ENCODE peak calls at places on chromosomes 11 and 22, in four cellular contexts. One of them, this sample, is unnamed.
A peak's percentile ranks its signal among the peaks of the same experiment; 100 is the strongest.

GRCh38 chr11:121890377-121890776 is 225.6 kb downstream of the BLID start:
- DNase-seq in H9: no peak
- DNase-seq in H1: no peak
- DNase-seq in IMR-90: peak; percentile 80
- DNase-seq in this sample: no peak

GRCh38 chr22:29691636-29692326 is 28.0 kb upstream of the CABP7 start:
- DNase-seq in H9: peak; percentile 81
- DNase-seq in H1: no peak
- DNase-seq in IMR-90: no peak
- DNase-seq in this sample: peak; percentile 74

GRCh38 chr11:61472282-61472681 is 36.3 kb upstream of the LRRC10B start:
- DNase-seq in H9: no peak
- DNase-seq in H1: no peak
- DNase-seq in IMR-90: peak; percentile 10
- DNase-seq in this sample: no peak

GRCh38 chr22:48871176-48871840 is 956.4 kb downstream of the BRD1 start:
- DNase-seq in H9: no peak
- DNase-seq in H1: no peak
- DNase-seq in IMR-90: no peak
- DNase-seq in this sample: no peak

GRCh38 chr11:13313005-13313819 is 35.6 kb downstream of the BMAL1 start:
- DNase-seq in H9: no peak
- DNase-seq in H1: no peak
- DNase-seq in IMR-90: no peak
- DNase-seq in this sample: peak; percentile 42

GRCh38 chr11:22192289-22192641 is 620 bp upstream of the ANO5 start:
- DNase-seq in H9: peak; percentile 75
- DNase-seq in H1: no peak
- DNase-seq in IMR-90: no peak
- DNase-seq in this sample: peak; percentile 79

GRCh38 chr11:3882671-3883070 is 27.2 kb downstream of the STIM1 start:
- DNase-seq in H9: no peak
- DNase-seq in H1: no peak
- DNase-seq in IMR-90: no peak
- DNase-seq in this sample: no peak

GRCh38 chr11:59777104-59777503 is 21.9 kb downstream of the STX3 start:
- DNase-seq in H9: no peak
- DNase-seq in H1: no peak
- DNase-seq in IMR-90: no peak
- DNase-seq in this sample: peak; percentile 49

GRCh38 chr11:61555051-61555969 is 25.6 kb downstream of the SYT7 start:
- DNase-seq in H9: peak; percentile 59
- DNase-seq in H1: peak; percentile 72
- DNase-seq in IMR-90: no peak
- DNase-seq in this sample: no peak

GRCh38 chr11:32244453-32244852 is 153.6 kb downstream of the RCN1 start:
- DNase-seq in H9: no peak
- DNase-seq in H1: no peak
- DNase-seq in IMR-90: no peak
- DNase-seq in this sample: no peak

GRCh38 chr11:73804712-73805111 is 17.0 kb downstream of the MRPL48 start:
- DNase-seq in H9: no peak
- DNase-seq in H1: no peak
- DNase-seq in IMR-90: no peak
- DNase-seq in this sample: no peak

GRCh38 chr11:124759268-124760204 is 2.6 kb downstream of the ESAM start:
- DNase-seq in H9: peak; percentile 49
- DNase-seq in H1: peak; percentile 72
- DNase-seq in IMR-90: no peak
- DNase-seq in this sample: peak; percentile 57

GRCh38 chr22:30841264-30841663 is 127.3 kb downstream of the MORC2 start:
- DNase-seq in H9: no peak
- DNase-seq in H1: no peak
- DNase-seq in IMR-90: peak; percentile 46
- DNase-seq in this sample: no peak

GRCh38 chr11:69962152-69962551 is 116.0 kb upstream of the ANO1 start:
- DNase-seq in H9: no peak
- DNase-seq in H1: no peak
- DNase-seq in IMR-90: peak; percentile 42
- DNase-seq in this sample: peak; percentile 51

GRCh38 chr11:43943357-43943930 is 1.0 kb downstream of the C11orf96 start:
- DNase-seq in H9: no peak
- DNase-seq in H1: no peak
- DNase-seq in IMR-90: peak; percentile 17
- DNase-seq in this sample: no peak

GRCh38 chr11:76054330-76054729 is 152.0 kb downstream of the WNT11 start:
- DNase-seq in H9: no peak
- DNase-seq in H1: no peak
- DNase-seq in IMR-90: no peak
- DNase-seq in this sample: peak; percentile 13

GRCh38 chr11:79536155-79536917 is 95.5 kb upstream of the TENM4 start:
- DNase-seq in H9: no peak
- DNase-seq in H1: no peak
- DNase-seq in IMR-90: no peak
- DNase-seq in this sample: no peak

GRCh38 chr11:44765676-44766075 is 38.9 kb downstream of the TSPAN18 start:
- DNase-seq in H9: peak; percentile 5
- DNase-seq in H1: no peak
- DNase-seq in IMR-90: no peak
- DNase-seq in this sample: no peak

GRCh38 chr11:66289548-66290331 is 797 bp upstream of the YIF1A start:
- DNase-seq in H9: peak; percentile 93
- DNase-seq in H1: peak; percentile 93
- DNase-seq in IMR-90: no peak
- DNase-seq in this sample: peak; percentile 94

GRCh38 chr11:30422828-30423648 is 100.1 kb downstream of the ARL14EP start:
- DNase-seq in H9: no peak
- DNase-seq in H1: no peak
- DNase-seq in IMR-90: no peak
- DNase-seq in this sample: peak; percentile 62

GRCh38 chr11:30424336-30424735 is 101.4 kb downstream of the ARL14EP start:
- DNase-seq in H9: no peak
- DNase-seq in H1: no peak
- DNase-seq in IMR-90: no peak
- DNase-seq in this sample: no peak

GRCh38 chr11:30423886-30424285 is 101.0 kb downstream of the ARL14EP start:
- DNase-seq in H9: no peak
- DNase-seq in H1: no peak
- DNase-seq in IMR-90: no peak
- DNase-seq in this sample: no peak

GRCh38 chr11:30420233-30420787 is 97.4 kb downstream of the ARL14EP start:
- DNase-seq in H9: no peak
- DNase-seq in H1: no peak
- DNase-seq in IMR-90: no peak
- DNase-seq in this sample: no peak

DNA sequence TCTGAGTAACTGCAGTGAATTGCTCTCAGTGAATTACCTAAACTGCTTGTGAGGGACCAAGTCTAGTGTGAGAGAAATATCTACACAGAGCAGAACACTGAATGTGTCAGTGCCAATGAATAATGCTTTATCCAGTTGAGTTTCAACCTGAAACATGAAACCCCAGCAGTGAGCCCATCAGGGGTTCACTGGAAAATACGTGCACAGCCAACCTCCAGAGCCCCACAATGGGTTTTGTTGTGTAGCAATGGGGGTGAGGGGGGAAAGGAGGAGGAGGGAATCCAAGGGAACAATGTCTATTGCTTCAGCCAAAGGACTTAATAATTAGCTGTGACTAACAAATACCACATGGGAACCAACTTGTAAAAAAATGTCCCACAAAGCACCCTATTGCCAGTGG is 99.5 kb downstream of the ARL14EP start:
- DNase-seq in H9: no peak
- DNase-seq in H1: no peak
- DNase-seq in IMR-90: no peak
- DNase-seq in this sample: no peak
- H4K5ac ChIP-seq in H9: no peak overlapping the region
- H4K5ac ChIP-seq in H1: no peak overlapping the region
- H4K5ac ChIP-seq in IMR-90: no peak overlapping the region
- H4K5ac ChIP-seq in this sample: no peak overlapping the region

DNA sequence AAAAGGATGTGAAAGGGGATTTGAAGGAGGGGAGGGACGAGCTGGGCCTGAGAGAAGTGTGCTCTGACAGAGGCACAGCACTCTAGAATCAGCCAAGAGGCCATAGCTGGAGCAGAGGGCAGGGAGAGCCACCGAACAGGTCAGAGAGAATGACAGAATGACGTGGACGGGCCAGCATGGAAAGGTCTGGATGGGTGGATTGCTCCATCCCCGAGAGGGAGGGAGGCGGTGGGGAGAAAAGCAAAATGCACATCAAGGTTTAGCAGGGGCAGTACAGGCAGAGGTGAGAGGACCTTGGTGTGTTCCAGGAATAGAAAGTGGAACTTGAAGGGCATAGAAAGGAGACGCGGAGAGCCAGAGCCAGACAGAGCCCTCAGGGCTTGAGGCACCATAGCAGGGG is 6.9 kb downstream of the PMM1 start:
- DNase-seq in H9: no peak
- DNase-seq in H1: no peak
- DNase-seq in IMR-90: no peak
- DNase-seq in this sample: no peak
- H4K8ac ChIP-seq in H9: no peak overlapping the region
- H4K8ac ChIP-seq in H1: no peak overlapping the region
- H4K8ac ChIP-seq in IMR-90: no peak overlapping the region
- H4K8ac ChIP-seq in this sample: no peak overlapping the region

DNA sequence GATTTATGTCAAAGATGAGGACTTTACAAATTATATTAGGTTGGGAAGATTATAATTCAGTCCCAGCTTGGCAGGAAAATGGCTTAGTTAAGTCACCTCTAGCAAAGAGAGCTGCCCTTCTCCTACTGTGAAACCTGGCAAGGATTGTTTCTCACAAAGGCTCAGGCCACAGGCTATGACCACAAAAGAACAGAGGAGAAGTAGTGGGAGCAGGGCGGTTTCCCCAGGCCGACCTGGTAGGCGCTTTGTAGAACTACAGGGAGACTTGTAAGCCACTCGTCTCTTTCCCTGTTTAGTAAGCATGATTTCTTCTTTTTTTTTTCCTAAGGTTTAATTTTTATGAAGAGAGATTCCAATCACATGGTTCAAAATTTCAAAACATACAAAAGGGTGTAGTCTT is 4.5 kb downstream of the SNAP29 start:
- DNase-seq in H9: no peak
- DNase-seq in H1: no peak
- DNase-seq in IMR-90: no peak
- DNase-seq in this sample: no peak
- H3K79me1 ChIP-seq in H9: no peaks in the 10 kb centered on the region
- H3K79me1 ChIP-seq in H1: no peaks in the 10 kb centered on the region
- H3K79me1 ChIP-seq in IMR-90: peaks cover 73% of the 10 kb centered on the region
- H3K79me1 ChIP-seq in this sample: no peaks in the 10 kb centered on the region

DNA sequence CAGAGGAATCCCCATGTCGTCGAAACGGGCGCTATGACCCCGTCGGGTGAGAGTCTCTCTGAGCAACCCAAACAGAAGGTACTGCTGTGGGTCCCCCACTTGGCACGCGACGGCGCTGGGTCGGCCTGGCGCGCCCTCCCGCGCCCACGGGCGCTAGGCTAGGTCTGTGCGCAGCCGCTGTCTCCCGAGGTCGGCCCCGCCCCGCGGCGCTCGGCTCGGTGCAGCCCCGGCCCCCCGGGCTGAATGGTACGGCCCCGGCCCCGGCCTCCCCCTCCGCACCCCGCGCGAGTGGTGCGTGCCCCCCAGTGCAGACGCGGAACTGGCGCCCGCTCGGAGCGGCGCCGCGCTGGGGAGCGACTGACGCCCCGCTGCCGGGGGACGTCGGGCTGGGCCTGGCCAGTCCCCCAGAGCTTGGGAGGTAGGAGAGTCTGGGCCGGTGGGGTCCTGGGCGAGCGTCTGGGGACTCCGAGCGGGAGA is at the start of gene MADD:
- DNase-seq in H9: peak; percentile 76
- DNase-seq in H1: no peak
- DNase-seq in IMR-90: peak; percentile 78
- DNase-seq in this sample: no peak
- H4K5ac ChIP-seq in H9: no peak within 1 kb of the TSS
- H4K5ac ChIP-seq in H1: peak within 1 kb of the TSS; percentile 82
- H4K5ac ChIP-seq in IMR-90: peak within 1 kb of the TSS; percentile 97
- H4K5ac ChIP-seq in this sample: no peak within 1 kb of the TSS

DNA sequence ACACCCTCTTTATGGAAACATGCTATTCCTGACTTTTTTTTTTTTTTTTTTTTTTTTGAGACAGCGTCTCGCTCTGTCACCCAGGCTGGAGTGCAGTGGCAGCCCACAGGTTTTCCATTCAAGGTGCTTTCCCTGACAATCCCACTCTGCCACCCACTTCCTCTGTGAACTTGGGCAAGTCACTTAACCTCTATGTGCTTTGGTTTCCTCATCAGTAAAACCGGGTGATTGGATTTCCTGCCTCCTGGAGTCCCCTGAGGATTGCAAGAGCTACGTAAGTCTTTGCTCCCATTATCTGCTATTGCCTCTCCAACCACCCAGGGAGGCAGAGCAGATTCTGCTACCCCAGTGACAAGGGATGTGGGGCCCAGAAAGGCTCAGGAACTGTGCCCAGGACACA is 54.1 kb downstream of the CELSR1 start:
- DNase-seq in H9: no peak
- DNase-seq in H1: no peak
- DNase-seq in IMR-90: no peak
- DNase-seq in this sample: no peak
- H4K8ac ChIP-seq in H9: no peak overlapping the region
- H4K8ac ChIP-seq in H1: no peak overlapping the region
- H4K8ac ChIP-seq in IMR-90: no peak overlapping the region
- H4K8ac ChIP-seq in this sample: no peak overlapping the region

GRCh38 chr22:44496844-44497217 is 1.2 kb downstream of the RTL6 start:
- DNase-seq in H9: no peak
- DNase-seq in H1: no peak
- DNase-seq in IMR-90: no peak
- DNase-seq in this sample: no peak

GRCh38 chr22:44495629-44496028 is 2.4 kb downstream of the RTL6 start:
- DNase-seq in H9: no peak
- DNase-seq in H1: no peak
- DNase-seq in IMR-90: no peak
- DNase-seq in this sample: no peak

GRCh38 chr22:44496305-44496704 is 1.7 kb downstream of the RTL6 start:
- DNase-seq in H9: no peak
- DNase-seq in H1: no peak
- DNase-seq in IMR-90: no peak
- DNase-seq in this sample: no peak

GRCh38 chr22:44493206-44493605 is 4.8 kb downstream of the RTL6 start:
- DNase-seq in H9: no peak
- DNase-seq in H1: no peak
- DNase-seq in IMR-90: no peak
- DNase-seq in this sample: no peak

GRCh38 chr22:44494497-44494896 is 3.5 kb downstream of the RTL6 start:
- DNase-seq in H9: no peak
- DNase-seq in H1: no peak
- DNase-seq in IMR-90: no peak
- DNase-seq in this sample: no peak
- H3K79me1 ChIP-seq in H9: peaks cover 3% of the 10 kb centered on the region
- H3K79me1 ChIP-seq in H1: peaks cover 14% of the 10 kb centered on the region
- H3K79me1 ChIP-seq in IMR-90: peaks cover 63% of the 10 kb centered on the region
- H3K79me1 ChIP-seq in this sample: peaks cover 5% of the 10 kb centered on the region

GRCh38 chr22:21902296-21903087 is 35.0 kb upstream of the MAPK1 start:
- DNase-seq in H9: no peak
- DNase-seq in H1: no peak
- DNase-seq in IMR-90: no peak
- DNase-seq in this sample: no peak
- H4K5ac ChIP-seq in H9: no peak overlapping the region
- H4K5ac ChIP-seq in H1: no peak overlapping the region
- H4K5ac ChIP-seq in IMR-90: no peak overlapping the region
- H4K5ac ChIP-seq in this sample: no peak overlapping the region

This sample was measured in mesendoderm.